ENCODE peak calls at places on chromosome 2, in four cellular contexts. M is IMR-90, I is H9, K is H1. E is an unnamed sample. For H3K4me1 and H3K27me3, the result is how much of the 10 kb centered on the place peaks cover.

GRCh38 chr2:95359501-95359930 is 43.0 kb upstream of the FAHD2A start:
- DNase-seq in M (no peak), I (peak), K (no peak), E (no peak)

GRCh38 chr2:171492664-171493063 is 29.6 kb upstream of the CYBRD1 start:
- DNase-seq in I (no peak), M (no peak), K (no peak), E (no peak)

GRCh38 chr2:96839288-96839874 is 4.4 kb downstream of the ANKRD23 start:
- DNase-seq in I (peak), M (no peak), K (no peak), E (no peak)

GRCh38 chr2:180728928-180729559 is 251.4 kb upstream of the UBE2E3 start:
- DNase-seq in K (no peak), M (peak), I (no peak), E (no peak)

GRCh38 chr2:3238951-3239841 is 138.4 kb downstream of the EIPR1 start:
- DNase-seq in M (no peak), K (no peak), I (no peak), E (no peak)

GRCh38 chr2:214481204-214481603 is 70.3 kb downstream of the VWC2L start:
- DNase-seq in I (no peak), K (no peak), M (peak), E (no peak)

GRCh38 chr2:236919209-236919608 is 166.5 kb upstream of the COPS8 start:
- DNase-seq in K (no peak), M (peak), I (no peak), E (no peak)

GRCh38 chr2:235659767-235660322 is 166.0 kb downstream of the AGAP1 start:
- DNase-seq in K (no peak), I (no peak), M (peak), E (no peak)

GRCh38 chr2:101036562-101036961 is 34.5 kb downstream of the RPL31 start:
- DNase-seq in M (peak), I (no peak), K (no peak), E (peak)

GRCh38 chr2:85844486-85844885 is 44.3 kb downstream of the ST3GAL5 start:
- DNase-seq in I (no peak), M (peak), K (no peak), E (no peak)

GRCh38 chr2:107927034-107927534 is 59.2 kb upstream of the SLC5A7 start:
- DNase-seq in I (no peak), K (no peak), M (no peak), E (no peak)

GRCh38 chr2:45510701-45511420 is 100.2 kb downstream of the SRBD1 start:
- DNase-seq in M (no peak), I (no peak), K (no peak), E (no peak)

GRCh38 chr2:166202778-166203177 is 75.0 kb upstream of the SCN1A start:
- DNase-seq in K (no peak), I (no peak), M (no peak), E (no peak)

GRCh38 chr2:84741182-84741822 is 139.6 kb downstream of the TRABD2A start:
- DNase-seq in M (peak), K (peak), I (peak), E (peak)

GRCh38 chr2:108124733-108125132 is 115.0 kb upstream of the SULT1C3 start:
- DNase-seq in K (no peak), M (no peak), I (no peak), E (no peak)

GRCh38 chr2:153354406-153354805 is 124.2 kb downstream of the RPRM start:
- DNase-seq in I (no peak), K (no peak), M (no peak), E (no peak)

GRCh38 chr2:108119026-108119425 is 120.7 kb upstream of the SULT1C3 start:
- DNase-seq in M (no peak), K (no peak), I (no peak), E (no peak)

GRCh38 chr2:171405546-171405945 is 28.2 kb downstream of the METTL8 start:
- DNase-seq in K (no peak), I (no peak), M (no peak), E (no peak)

GRCh38 chr2:145845207-145845894 is 1325.4 kb upstream of the ZEB2 start:
- DNase-seq in M (peak), K (no peak), I (no peak), E (no peak)

GRCh38 chr2:240512666-240513535 is 44.9 kb downstream of the ANKMY1 start:
- DNase-seq in K (no peak), I (peak), M (no peak), E (no peak)

GRCh38 chr2:234136461-234136860 is 86.0 kb downstream of the SPP2 start:
- DNase-seq in I (no peak), M (no peak), K (no peak), E (peak)

GRCh38 chr2:74261204-74261864 is 62.9 kb downstream of the MTHFD2 start:
- DNase-seq in M (no peak), I (peak), K (peak), E (peak)

GRCh38 chr2:150812664-150813408 is 325.4 kb upstream of the RND3 start:
- DNase-seq in I (no peak), M (no peak), K (no peak), E (no peak)

GRCh38 chr2:16653083-16653375 is 12.6 kb downstream of the CYRIA start:
- DNase-seq in M (no peak), K (no peak), I (no peak), E (no peak)

GRCh38 chr2:16655457-16655837 is 10.2 kb downstream of the CYRIA start:
- DNase-seq in I (no peak), M (no peak), K (no peak), E (no peak)

GRCh38 chr2:16652296-16653082 is 13.1 kb downstream of the CYRIA start:
- DNase-seq in I (no peak), M (peak), K (no peak), E (peak)

GRCh38 chr2:16654775-16655456 is 10.7 kb downstream of the CYRIA start:
- DNase-seq in I (no peak), K (no peak), M (no peak), E (no peak)

DNA sequence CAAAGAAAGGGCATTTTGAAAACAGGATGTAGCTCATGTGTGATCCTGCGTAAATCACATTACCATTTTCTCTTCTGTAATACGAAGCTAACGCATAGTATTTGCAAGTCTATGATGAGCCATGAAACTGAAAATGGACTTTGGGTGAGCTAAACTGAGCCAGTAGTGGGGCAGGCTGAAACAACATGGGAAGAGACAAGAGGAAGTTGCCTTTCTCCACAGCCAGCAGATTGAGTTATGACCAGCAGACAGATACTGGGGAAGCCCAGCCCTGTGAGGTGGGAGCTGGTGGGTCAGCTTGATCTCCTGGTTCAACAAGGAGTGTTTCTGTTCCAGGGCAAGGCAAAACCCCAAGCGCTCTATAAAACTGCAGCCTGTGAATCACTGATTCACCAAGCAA is 11.8 kb downstream of the CYRIA start:
- DNase-seq in K (no peak), M (no peak), I (no peak), E (no peak)
- H3K4me1 ChIP-seq in K (under half), M (under half), I (under half), E (under half)

DNA sequence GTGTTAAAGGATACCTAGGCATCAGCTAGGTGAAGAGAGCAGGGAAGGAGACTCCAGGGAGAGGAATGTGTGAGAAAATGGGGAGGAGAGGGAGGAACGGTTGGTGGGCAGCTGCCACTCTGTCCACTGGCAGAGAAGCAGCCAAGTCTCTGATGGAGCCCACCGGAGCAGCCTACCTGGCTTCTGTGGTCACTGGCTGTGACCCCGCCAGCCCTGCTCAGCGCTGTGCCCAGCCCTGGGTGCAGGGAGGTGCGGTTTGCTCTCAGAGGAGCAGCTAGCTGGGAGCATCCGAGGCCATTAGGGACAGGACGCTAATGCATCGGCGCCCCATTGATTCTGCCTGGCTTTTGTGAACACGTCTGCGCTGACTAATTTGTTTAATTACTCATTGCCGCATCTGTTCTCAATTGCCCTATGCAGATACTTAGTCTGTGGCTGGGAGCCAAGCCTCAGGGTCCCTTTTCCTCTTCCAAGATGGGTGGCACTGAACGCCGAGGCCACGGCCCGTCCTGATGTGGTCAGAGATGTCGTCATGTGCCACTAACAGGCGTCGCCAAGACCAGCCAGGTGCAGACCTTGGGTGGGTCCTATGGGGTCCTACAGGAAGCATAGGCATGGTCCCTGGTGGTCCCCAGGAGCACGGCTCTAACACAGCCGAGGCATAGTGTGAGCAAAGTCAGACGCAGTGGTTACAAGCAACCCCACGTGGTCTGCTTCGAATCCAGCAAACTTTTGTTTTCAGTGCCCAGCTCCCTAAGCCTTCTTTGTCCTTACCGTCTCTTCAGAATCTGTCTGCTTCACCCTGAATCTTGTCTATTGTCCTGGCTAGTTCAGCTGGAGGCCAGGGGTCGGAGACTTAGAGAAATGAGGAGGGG is 82.0 kb downstream of the RRM2 start:
- DNase-seq in M (no peak), I (peak), K (no peak), E (no peak)
- H4K5ac ChIP-seq in M (no peak), I (no peak), K (no peak), E (no peak)

DNA sequence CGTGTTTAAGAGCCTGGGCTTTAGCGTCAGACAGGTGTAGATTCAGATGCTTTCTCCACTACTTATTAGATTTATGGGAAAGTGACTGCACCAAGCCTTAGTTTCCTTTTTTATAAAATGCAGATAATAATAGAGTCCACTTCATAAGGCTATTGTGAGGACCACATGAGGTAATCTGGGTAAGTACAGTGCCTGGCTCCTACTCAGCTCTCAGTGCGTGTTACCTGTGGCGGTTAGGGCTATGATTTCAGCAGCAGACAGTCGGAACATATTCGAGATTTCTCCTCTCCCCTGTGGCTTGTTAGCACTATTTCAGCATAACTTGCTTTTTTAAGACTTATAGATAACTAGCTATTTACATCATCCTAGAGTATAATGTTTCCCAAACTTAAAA is 32.0 kb downstream of the MAP3K20 start:
- DNase-seq in K (no peak), M (no peak), I (no peak), E (no peak)
- H3K27me3 ChIP-seq in K (under half), M (under half), I (under half), E (under half)

DNA sequence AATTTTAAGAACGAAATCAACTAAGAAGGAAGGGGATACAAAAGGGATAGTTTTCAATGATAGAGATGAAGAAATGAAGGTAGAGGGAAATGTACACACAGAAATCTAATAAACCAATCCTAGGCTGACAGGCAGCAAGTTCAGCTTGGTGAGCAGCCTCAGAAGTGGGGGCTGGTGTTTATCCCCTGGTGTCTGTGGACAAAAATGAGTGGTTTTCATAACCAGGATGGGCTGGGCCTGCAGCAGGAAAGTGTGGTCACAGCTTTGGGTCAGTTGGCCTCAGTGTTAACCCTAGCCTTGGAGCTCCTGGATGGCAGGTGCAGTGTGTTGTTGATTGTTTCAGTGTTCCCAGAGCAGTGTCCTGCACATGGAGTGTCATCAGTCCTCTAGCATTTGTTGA is 14.3 kb downstream of the IL18R1 start:
- DNase-seq in I (no peak), M (no peak), K (no peak), E (no peak)
- H3K4me1 ChIP-seq in I (under half), M (under half), K (under half), E (under half)

GRCh38 chr2:135245055-135245454 is 193.0 kb downstream of the RAB3GAP1 start:
- DNase-seq in M (peak), I (no peak), K (no peak), E (peak)
- H4K5ac ChIP-seq in M (no peak), I (no peak), K (no peak), E (no peak)

GRCh38 chr2:98730851-98731708 is at the start of gene MGAT4A:
- DNase-seq in K (peak), I (peak), M (no peak), E (peak)
- H3K27me3 ChIP-seq in K (under half), I (under half), M (under half), E (under half)

DNA sequence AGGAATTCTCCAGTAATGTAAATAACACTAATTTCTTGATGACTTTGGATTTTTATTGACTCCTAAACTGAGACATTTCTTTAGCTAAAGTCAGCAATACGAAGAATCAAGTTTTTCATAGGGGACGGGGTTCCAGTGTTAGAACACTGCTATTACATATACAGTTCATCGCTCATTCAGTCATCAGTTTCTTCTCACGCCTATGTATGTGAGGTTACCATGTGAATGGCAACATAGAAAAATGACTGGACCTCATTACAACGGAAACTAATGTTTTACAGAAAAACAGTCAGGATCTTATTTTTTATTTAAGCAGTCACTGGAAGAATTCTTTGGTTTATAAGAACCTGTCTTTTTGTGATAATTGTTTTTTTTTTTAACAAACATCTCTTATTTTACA is 56.4 kb downstream of the THADA start:
- DNase-seq in I (no peak), K (no peak), M (no peak), E (no peak)
- H3K4me1 ChIP-seq in I (under half), K (under half), M (under half), E (under half)

GRCh38 chr2:163752252-163752651 is 16.4 kb upstream of the FIGN start:
- DNase-seq in I (no peak), M (no peak), K (no peak), E (no peak)
- H4K5ac ChIP-seq in I (no peak), M (no peak), K (no peak), E (no peak)